ENCODE peak calls at places on chromosomes 2 and 18, in five cellular contexts. Q is A549, F is K562, S is SK-N-SH, Z is IMR-90. O is an unnamed sample.

GRCh38 chr18:55385770-55386169 is 202.2 kb downstream of the TCF4 start:
- DNase-seq in F (no peak), Q (no peak), Z (no peak), S (no peak), O (no peak)

GRCh38 chr2:19104503-19104902 is 253.9 kb downstream of the OSR1 start:
- DNase-seq in F (no peak), Q (no peak), Z (no peak), S (no peak), O (no peak)

GRCh38 chr18:53937037-53937436 is 287.4 kb downstream of the MBD2 start:
- DNase-seq in Q (no peak), S (no peak), Z (no peak), F (no peak), O (no peak)

GRCh38 chr2:32005371-32005976 is 5.3 kb downstream of the MEMO1 start:
- DNase-seq in F (no peak), Q (no peak), S (no peak), Z (no peak), O (no peak)

GRCh38 chr18:48136544-48137353 is 206.3 kb upstream of the SMAD2 start:
- DNase-seq in Z (no peak), S (peak; percentile 86), Q (peak; percentile 14), F (no peak), O (no peak)

GRCh38 chr2:188485496-188485895 is 193.8 kb downstream of the GULP1 start:
- DNase-seq in Z (peak; percentile 12), S (no peak), F (no peak), Q (no peak), O (no peak)

GRCh38 chr18:77065221-77065981 is 67.2 kb downstream of the MBP start:
- DNase-seq in Q (peak; percentile 41), F (no peak), S (no peak), Z (peak; percentile 94), O (peak; percentile 87)

GRCh38 chr2:198917275-198917674 is 540.5 kb downstream of the SATB2 start:
- DNase-seq in S (no peak), Z (no peak), F (no peak), Q (no peak), O (no peak)

GRCh38 chr2:127218843-127219715 is 1.0 kb downstream of the CYP27C1 start:
- DNase-seq in S (peak; percentile 76), Z (no peak), F (no peak), Q (peak; percentile 31), O (no peak)

GRCh38 chr2:11292464-11293255 is 51.8 kb downstream of the ROCK2 start:
- DNase-seq in Z (peak; percentile 23), Q (no peak), F (no peak), S (no peak), O (no peak)

GRCh38 chr2:64329848-64330247 is 124.1 kb upstream of the LGALSL start:
- DNase-seq in F (no peak), S (no peak), Q (no peak), Z (peak; percentile 4), O (no peak)

GRCh38 chr2:224952942-224953657 is 89.2 kb downstream of the DOCK10 start:
- DNase-seq in S (no peak), F (no peak), Q (no peak), Z (no peak), O (no peak)

GRCh38 chr2:8882094-8882493 is 44.7 kb upstream of the KIDINS220 start:
- DNase-seq in Z (peak; percentile 26), S (peak; percentile 51), F (no peak), Q (no peak), O (no peak)

GRCh38 chr2:52810460-52810859 is 957.1 kb upstream of the CHAC2 start:
- DNase-seq in Q (peak; percentile 5), F (no peak), Z (peak; percentile 49), S (peak; percentile 2), O (no peak)

GRCh38 chr2:74391209-74391579 is 11.1 kb upstream of the DCTN1 start:
- DNase-seq in F (no peak), S (no peak), Z (peak; percentile 22), Q (peak; percentile 49), O (no peak)

GRCh38 chr2:74390601-74391000 is 10.5 kb upstream of the DCTN1 start:
- DNase-seq in F (no peak), S (no peak), Q (no peak), Z (no peak), O (no peak)

GRCh38 chr2:74385396-74385795 is 5.3 kb upstream of the DCTN1 start:
- DNase-seq in Q (no peak), S (no peak), Z (no peak), F (no peak), O (no peak)

GRCh38 chr2:74384051-74384450 is 3.9 kb upstream of the DCTN1 start:
- DNase-seq in S (no peak), Z (peak; percentile 36), F (no peak), Q (no peak), O (no peak)

DNA sequence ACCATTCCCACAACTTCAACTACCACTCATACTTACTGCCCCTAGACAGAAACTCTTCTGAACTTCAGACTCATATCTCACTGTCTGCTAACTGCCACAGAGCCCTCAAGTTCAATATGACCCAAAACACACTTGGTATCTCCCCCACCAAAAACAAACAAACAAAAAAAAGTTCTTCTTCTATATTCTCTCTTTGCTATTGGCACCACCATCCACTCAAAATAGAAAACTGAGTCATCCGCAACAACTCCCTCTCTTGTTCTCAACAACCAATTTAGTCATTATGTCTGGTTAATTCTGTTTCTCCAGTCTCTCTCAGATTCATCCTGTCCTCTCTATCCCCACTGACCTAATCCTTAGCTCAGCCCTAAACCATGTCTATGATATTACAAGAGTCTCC is 7.2 kb upstream of the DCTN1 start:
- DNase-seq in Z (peak; percentile 47), F (no peak), Q (no peak), S (no peak), O (no peak)
- TF ChIP-seq RCOR1 in Z (no peak), F (no peak), Q (no peak), S (no peak), O (no peak)

GRCh38 chr2:15058015-15058414 is 425.5 kb downstream of the LRATD1 start:
- DNase-seq in S (no peak), F (peak; percentile 25), Z (no peak), Q (no peak), O (no peak)
- TF ChIP-seq RFX5 in S (no peak), F (no peak), Z (no peak), Q (no peak), O (no peak)

DNA sequence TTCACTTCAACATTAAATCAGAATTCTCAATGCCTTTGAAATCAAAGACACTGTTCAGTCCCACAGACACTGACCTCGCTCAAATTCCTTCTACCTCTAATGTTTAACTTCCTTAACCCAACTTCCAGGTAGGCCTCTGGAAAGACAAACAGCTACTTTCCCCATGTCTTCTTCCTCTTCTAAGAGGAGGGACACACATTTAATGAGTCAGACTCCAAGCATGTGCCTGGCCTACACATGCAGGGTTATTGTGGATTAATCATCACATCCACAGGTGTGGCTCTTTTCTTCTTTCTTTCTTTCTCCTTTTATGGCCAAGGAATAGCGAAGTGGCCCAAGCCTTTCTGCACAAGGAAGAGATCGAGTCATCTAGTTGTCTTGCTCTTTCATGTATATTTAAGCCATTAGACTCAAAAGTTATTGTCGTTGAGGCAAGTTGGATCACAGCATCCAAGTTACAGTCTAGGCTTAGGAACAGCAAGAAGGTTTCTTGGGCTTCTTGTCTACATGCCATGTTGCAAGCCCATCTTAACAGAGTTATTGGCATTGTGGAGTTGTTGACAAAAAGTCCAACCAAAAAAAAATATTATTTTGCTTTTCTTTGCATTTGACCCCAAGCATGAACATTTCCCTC is 387.8 kb downstream of the IRS1 start:
- DNase-seq in Q (peak; percentile 59), S (no peak), F (no peak), Z (peak; percentile 70), O (no peak)
- TF ChIP-seq RCOR1 in Q (no peak), S (no peak), F (no peak), Z (no peak), O (no peak)

GRCh38 chr2:99975386-99975785 is 167.0 kb downstream of the AFF3 start:
- DNase-seq in Z (peak; percentile 87), F (no peak), Q (no peak), S (no peak), O (no peak)

GRCh38 chr2:99974966-99975365 is 167.4 kb downstream of the AFF3 start:
- DNase-seq in F (no peak), S (no peak), Z (peak; percentile 59), Q (no peak), O (no peak)

GRCh38 chr2:99974275-99974674 is 168.1 kb downstream of the AFF3 start:
- DNase-seq in F (no peak), Q (no peak), S (peak; percentile 67), Z (peak; percentile 44), O (no peak)

GRCh38 chr2:99980200-99980599 is 162.2 kb downstream of the AFF3 start:
- DNase-seq in F (no peak), Z (no peak), S (no peak), Q (no peak), O (no peak)

GRCh38 chr2:99977947-99978346 is 164.4 kb downstream of the AFF3 start:
- DNase-seq in F (no peak), Z (no peak), Q (no peak), S (no peak), O (no peak)
- TF ChIP-seq RFX5 in F (no peak), Z (no peak), Q (no peak), S (no peak), O (no peak)